ENCODE peak calls at places on chromosomes 4 and X, in seven cellular contexts. D is GM23248, T is IMR-90, N is K562, K is endothelial cell of umbilical vein, L is mammary epithelial cell, E is astrocyte. J is an unnamed sample.

GRCh38 chr4:150127757-150128156 is 49.5 kb downstream of the DCLK2 start:
- DNase-seq in L (no peak), N (no peak), E (no peak), K (no peak), D (no peak), T (peak; percentile 68), J (no peak)

GRCh38 chr4:38567448-38567847 is 96.6 kb upstream of the KLF3 start:
- DNase-seq in T (peak; percentile 21), E (no peak), N (no peak), D (no peak), K (no peak), L (peak; percentile 88), J (no peak)

GRCh38 chrX:8424941-8425340 is 39.7 kb upstream of the VCX3B start:
- DNase-seq in N (no peak), K (no peak), L (peak; percentile 71), D (no peak), E (no peak), T (no peak), J (no peak)

GRCh38 chrX:119218198-119218597 is 17.9 kb upstream of the PGRMC1 start:
- DNase-seq in E (no peak), N (no peak), L (no peak), D (peak; percentile 49), K (peak; percentile 4), T (peak; percentile 15), J (no peak)

GRCh38 chr4:60683357-60683756 is 516.8 kb upstream of the ADGRL3 start:
- DNase-seq in K (no peak), E (peak; percentile 84), T (peak; percentile 94), N (no peak), L (peak; percentile 69), D (peak; percentile 34), J (peak; percentile 72)

GRCh38 chr4:174314274-174314673 is 30.6 kb downstream of the CEP44 start:
- DNase-seq in E (no peak), D (no peak), N (no peak), T (no peak), K (no peak), L (no peak), J (no peak)

GRCh38 chrX:72045141-72045540 is 86.6 kb downstream of the RTL5 start:
- DNase-seq in D (no peak), E (peak; percentile 25), N (no peak), L (peak; percentile 30), K (peak; percentile 18), T (no peak), J (no peak)

GRCh38 chr4:3423952-3424351 is 17.8 kb upstream of the HGFAC start:
- DNase-seq in K (no peak), N (no peak), L (no peak), D (no peak), T (no peak), E (no peak), J (no peak)

DNA sequence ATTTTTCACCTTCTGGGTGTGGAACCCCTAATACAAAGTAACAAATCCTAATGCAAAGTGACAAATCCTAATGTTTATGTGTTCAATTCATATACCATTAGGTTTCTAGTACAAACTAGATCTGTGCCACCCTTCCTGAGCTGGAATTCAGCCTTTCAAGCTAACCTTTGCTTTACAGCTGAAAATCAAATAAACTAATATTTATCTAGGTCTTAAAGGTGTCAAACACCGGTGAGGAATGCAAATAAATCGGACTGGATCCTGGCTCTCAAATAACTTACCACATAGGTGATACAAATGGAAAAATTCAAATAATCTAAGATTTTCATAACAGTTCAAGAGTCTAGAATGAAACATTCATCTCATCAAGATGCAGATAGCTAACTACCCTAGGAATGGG is 11.6 kb downstream of the IRF2 start:
- DNase-seq in N (no peak), T (no peak), K (no peak), D (no peak), E (no peak), L (no peak), J (no peak)
- H3K4me1 ChIP-seq in N (peaks cover 12% of the 10 kb centered on the region), T (peaks cover 8% of the 10 kb centered on the region), K (peaks cover 9% of the 10 kb centered on the region), D (peaks cover 25% of the 10 kb centered on the region), E (peaks cover 5% of the 10 kb centered on the region), L (peaks cover 9% of the 10 kb centered on the region), J (peaks cover 21% of the 10 kb centered on the region)

GRCh38 chrX:3120426-3120825 is 79.2 kb downstream of the ARSF start:
- DNase-seq in K (no peak), L (no peak), E (peak; percentile 44), T (no peak), N (no peak), D (no peak), J (no peak)
- H2AFZ ChIP-seq in K (no peak overlapping the region), L (no peak overlapping the region), E (no peak overlapping the region), T (no peak overlapping the region), N (no peak overlapping the region), D (no peak overlapping the region), J (no peak overlapping the region)

GRCh38 chrX:150694738-150695410 is 1.7 kb downstream of the MTMR1 start:
- DNase-seq in L (no peak), D (no peak), N (peak; percentile 11), E (no peak), K (no peak), T (no peak), J (peak; percentile 60)
- H3K4me3 ChIP-seq in L (peak overlapping the region; percentile 24), D (peak overlapping the region; percentile 81), N (no peak overlapping the region), E (no peak overlapping the region), K (no peak overlapping the region), T (no peak overlapping the region), J (no peak overlapping the region)

DNA sequence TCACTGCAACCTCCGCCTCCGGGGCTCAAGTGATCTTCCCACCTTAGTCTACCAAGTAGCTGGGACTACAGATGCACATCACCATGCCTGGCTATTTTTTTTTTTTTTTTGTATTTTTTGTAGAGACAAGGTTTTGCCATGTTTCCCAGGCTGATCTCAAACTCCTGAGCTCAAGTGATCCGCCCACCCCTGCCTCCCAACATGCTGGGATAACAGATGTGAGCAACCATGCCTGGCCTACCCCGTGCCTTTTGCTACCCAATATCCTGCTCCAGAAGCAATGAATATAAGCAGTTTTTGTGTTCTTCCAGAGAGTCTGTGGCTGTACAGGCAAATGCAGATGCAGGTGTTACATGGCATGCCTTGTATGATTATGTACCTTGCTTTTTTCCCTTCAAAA is 50.5 kb downstream of the TBC1D14 start:
- DNase-seq in D (no peak), K (no peak), N (no peak), L (no peak), E (no peak), T (no peak), J (no peak)
- H3K4me1 ChIP-seq in D (no peaks in the 10 kb centered on the region), K (peaks cover 7% of the 10 kb centered on the region), N (no peaks in the 10 kb centered on the region), L (peaks cover 16% of the 10 kb centered on the region), E (no peaks in the 10 kb centered on the region), T (peaks cover 15% of the 10 kb centered on the region), J (no peaks in the 10 kb centered on the region)

DNA sequence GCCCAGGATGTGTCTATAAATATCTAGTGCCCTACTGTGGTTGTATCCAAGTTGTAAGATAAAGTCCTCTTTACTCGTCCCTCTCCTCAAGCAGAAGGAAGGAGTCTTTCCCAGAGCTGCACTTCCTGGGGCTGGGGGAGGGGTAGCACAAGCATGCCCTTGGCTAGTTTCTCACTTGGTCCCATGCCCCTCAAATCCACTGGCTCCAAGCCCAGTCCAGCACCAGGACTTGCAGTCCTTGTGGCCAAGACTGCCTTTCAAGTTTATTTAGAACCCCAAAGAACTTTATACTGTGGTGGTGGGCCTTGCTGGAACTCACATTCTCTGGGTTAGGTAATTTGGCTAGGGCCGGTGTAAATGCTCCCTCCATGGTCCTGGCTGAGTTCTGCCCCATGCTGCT is 43.2 kb upstream of the SLC10A4 start:
- DNase-seq in T (no peak), L (no peak), K (no peak), D (no peak), N (no peak), E (peak; percentile 2), J (no peak)
- H2AFZ ChIP-seq in T (no peak overlapping the region), L (no peak overlapping the region), K (no peak overlapping the region), D (no peak overlapping the region), N (peak overlapping the region; percentile 4), E (no peak overlapping the region), J (no peak overlapping the region)

DNA sequence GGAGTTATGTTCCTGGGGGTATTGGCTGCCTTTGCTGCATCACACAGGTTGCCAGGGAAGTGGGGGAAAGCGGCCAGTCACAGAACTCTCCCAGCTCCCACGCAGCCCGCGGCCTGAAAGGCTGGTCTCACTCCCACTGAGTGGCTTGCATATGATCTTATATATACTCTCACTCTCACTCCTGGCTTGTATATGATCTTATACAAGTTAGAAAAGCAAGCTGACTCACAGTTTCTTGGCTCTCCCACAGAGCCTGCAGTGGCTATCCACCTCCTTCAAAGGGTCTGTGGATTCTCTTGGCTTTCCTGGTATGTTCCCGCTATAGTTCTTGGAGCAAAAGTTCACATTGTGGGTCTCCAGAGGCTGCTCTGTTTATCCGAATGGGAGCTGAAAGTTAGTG is 833.5 kb upstream of the GALNTL6 start:
- DNase-seq in E (peak; percentile 8), L (peak; percentile 12), T (no peak), N (no peak), D (no peak), K (no peak), J (no peak)
- H3K4me3 ChIP-seq in E (no peak overlapping the region), L (no peak overlapping the region), T (no peak overlapping the region), N (no peak overlapping the region), D (no peak overlapping the region), K (no peak overlapping the region), J (no peak overlapping the region)

DNA sequence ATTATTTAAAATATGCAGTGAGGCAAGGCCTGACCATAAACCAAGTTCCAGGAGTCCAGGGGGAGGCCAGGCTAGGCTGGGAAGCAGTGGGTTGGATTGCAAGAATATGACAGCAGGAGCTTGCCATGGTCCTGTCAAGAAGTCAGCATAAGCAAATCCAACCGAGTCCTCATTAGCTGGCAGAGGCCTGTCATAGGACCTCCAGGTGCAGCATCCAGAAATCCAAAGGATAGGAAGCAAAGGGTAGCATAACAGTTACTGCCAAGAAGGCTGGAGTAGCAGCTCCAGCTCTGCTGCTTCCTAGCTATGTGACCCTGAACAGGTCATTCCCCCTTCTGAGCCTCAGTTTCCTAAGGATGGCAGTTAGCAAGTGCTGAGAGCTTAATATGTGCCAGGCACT is 13.4 kb downstream of the PJA1 start:
- DNase-seq in K (no peak), D (no peak), L (no peak), E (no peak), N (no peak), T (no peak), J (peak; percentile 77)
- H3K4me1 ChIP-seq in K (no peaks in the 10 kb centered on the region), D (no peaks in the 10 kb centered on the region), L (peaks cover 21% of the 10 kb centered on the region), E (peaks cover 3% of the 10 kb centered on the region), N (no peaks in the 10 kb centered on the region), T (no peaks in the 10 kb centered on the region), J (no peaks in the 10 kb centered on the region)

GRCh38 chr4:100422911-100423310 is 94.9 kb downstream of the EMCN start:
- DNase-seq in K (no peak), N (no peak), E (peak; percentile 12), D (peak; percentile 23), T (no peak), L (no peak), J (no peak)

GRCh38 chr4:100424376-100424775 is 93.4 kb downstream of the EMCN start:
- DNase-seq in D (no peak), L (no peak), N (no peak), E (no peak), K (no peak), T (no peak), J (no peak)

GRCh38 chr4:100420571-100420970 is 97.3 kb downstream of the EMCN start:
- DNase-seq in E (peak; percentile 12), D (peak; percentile 49), T (peak; percentile 4), N (no peak), K (no peak), L (no peak), J (no peak)

GRCh38 chr4:100417565-100417964 is 100.3 kb downstream of the EMCN start:
- DNase-seq in K (no peak), E (peak; percentile 48), L (peak; percentile 35), T (peak; percentile 34), D (peak; percentile 45), N (no peak), J (no peak)

GRCh38 chr4:100421356-100421978 is 96.4 kb downstream of the EMCN start:
- DNase-seq in E (peak; percentile 21), N (no peak), K (peak; percentile 73), L (peak; percentile 30), D (peak; percentile 67), T (peak; percentile 31), J (no peak)
- H2AFZ ChIP-seq in E (peak overlapping the region; percentile 15), N (no peak overlapping the region), K (peak overlapping the region; percentile 72), L (peak overlapping the region; percentile 10), D (peak overlapping the region; percentile 76), T (no peak overlapping the region), J (peak overlapping the region; percentile 53)